ENCODE peak calls at places on chromosomes 7 and 10, in six cellular contexts. One of them, this sample, is unnamed.
A peak's percentile ranks its signal among the peaks of the same experiment; 100 is the strongest.

GRCh38 chr7:44145419-44145968 is 4.4 kb upstream of the MYL7 start:
- DNase-seq in mesendoderm: peak; percentile 48
- DNase-seq in thoracic aorta: no peak
- DNase-seq in heart left ventricle: no peak
- DNase-seq in AG04450: no peak
- DNase-seq in testis: no peak
- DNase-seq in this sample: no peak

GRCh38 chr10:86220626-86221025 is 146.0 kb downstream of the GRID1 start:
- DNase-seq in heart left ventricle: no peak
- DNase-seq in testis: no peak
- DNase-seq in mesendoderm: no peak
- DNase-seq in thoracic aorta: no peak
- DNase-seq in AG04450: no peak
- DNase-seq in this sample: no peak

GRCh38 chr7:124171068-124171467 is 138.2 kb upstream of the TMEM229A start:
- DNase-seq in testis: peak; percentile 79
- DNase-seq in mesendoderm: peak; percentile 43
- DNase-seq in thoracic aorta: no peak
- DNase-seq in AG04450: peak; percentile 37
- DNase-seq in heart left ventricle: no peak
- DNase-seq in this sample: peak; percentile 31

GRCh38 chr10:112842832-112843360 is 107.2 kb upstream of the TCF7L2 start:
- DNase-seq in AG04450: no peak
- DNase-seq in thoracic aorta: no peak
- DNase-seq in mesendoderm: peak; percentile 43
- DNase-seq in testis: no peak
- DNase-seq in heart left ventricle: no peak
- DNase-seq in this sample: no peak

GRCh38 chr10:24678757-24679156 is 44.9 kb downstream of the ARHGAP21 start:
- DNase-seq in AG04450: no peak
- DNase-seq in mesendoderm: no peak
- DNase-seq in heart left ventricle: no peak
- DNase-seq in thoracic aorta: no peak
- DNase-seq in testis: no peak
- DNase-seq in this sample: no peak

GRCh38 chr10:113362645-113363091 is 190.2 kb upstream of the HABP2 start:
- DNase-seq in testis: no peak
- DNase-seq in thoracic aorta: no peak
- DNase-seq in heart left ventricle: no peak
- DNase-seq in mesendoderm: peak; percentile 38
- DNase-seq in AG04450: no peak
- DNase-seq in this sample: no peak

GRCh38 chr10:76202777-76203176 is 771.4 kb downstream of the LRMDA start:
- DNase-seq in thoracic aorta: no peak
- DNase-seq in mesendoderm: no peak
- DNase-seq in heart left ventricle: no peak
- DNase-seq in AG04450: peak; percentile 30
- DNase-seq in testis: no peak
- DNase-seq in this sample: no peak

GRCh38 chr7:101586078-101586941 is 42.8 kb downstream of the MYL10 start:
- DNase-seq in heart left ventricle: no peak
- DNase-seq in thoracic aorta: no peak
- DNase-seq in AG04450: no peak
- DNase-seq in mesendoderm: peak; percentile 65
- DNase-seq in testis: peak; percentile 43
- DNase-seq in this sample: no peak

GRCh38 chr10:15427836-15428414 is 56.8 kb upstream of the FAM171A1 start:
- DNase-seq in thoracic aorta: no peak
- DNase-seq in testis: no peak
- DNase-seq in mesendoderm: peak; percentile 71
- DNase-seq in AG04450: peak; percentile 13
- DNase-seq in heart left ventricle: no peak
- DNase-seq in this sample: peak; percentile 72

GRCh38 chr7:27192546-27193334 is 7.2 kb downstream of the HOXA13 start:
- DNase-seq in AG04450: no peak
- DNase-seq in thoracic aorta: no peak
- DNase-seq in mesendoderm: no peak
- DNase-seq in testis: no peak
- DNase-seq in heart left ventricle: no peak
- DNase-seq in this sample: no peak
- H3K27me3 ChIP-seq in AG04450: peaks cover 88% of the 10 kb centered on the region
- H3K27me3 ChIP-seq in thoracic aorta: peaks cover 53% of the 10 kb centered on the region
- H3K27me3 ChIP-seq in mesendoderm: peaks cover 68% of the 10 kb centered on the region
- H3K27me3 ChIP-seq in testis: no peaks in the 10 kb centered on the region
- H3K27me3 ChIP-seq in heart left ventricle: peaks cover 85% of the 10 kb centered on the region
- H3K27me3 ChIP-seq in this sample: peaks cover 99% of the 10 kb centered on the region

GRCh38 chr10:84213076-84213475 is 12.3 kb downstream of the LRIT2 start:
- DNase-seq in mesendoderm: no peak
- DNase-seq in testis: no peak
- DNase-seq in AG04450: no peak
- DNase-seq in heart left ventricle: no peak
- DNase-seq in thoracic aorta: no peak
- DNase-seq in this sample: no peak

GRCh38 chr10:84214046-84214572 is 11.2 kb downstream of the LRIT2 start:
- DNase-seq in testis: peak; percentile 18
- DNase-seq in mesendoderm: no peak
- DNase-seq in AG04450: no peak
- DNase-seq in heart left ventricle: no peak
- DNase-seq in thoracic aorta: no peak
- DNase-seq in this sample: no peak

GRCh38 chr10:84212015-84212414 is 13.3 kb downstream of the LRIT2 start:
- DNase-seq in AG04450: no peak
- DNase-seq in testis: no peak
- DNase-seq in mesendoderm: no peak
- DNase-seq in thoracic aorta: no peak
- DNase-seq in heart left ventricle: no peak
- DNase-seq in this sample: no peak

GRCh38 chr10:84216834-84217233 is 8.5 kb downstream of the LRIT2 start:
- DNase-seq in testis: no peak
- DNase-seq in mesendoderm: no peak
- DNase-seq in thoracic aorta: no peak
- DNase-seq in AG04450: no peak
- DNase-seq in heart left ventricle: no peak
- DNase-seq in this sample: no peak

GRCh38 chr10:84214612-84215235 is 10.6 kb downstream of the LRIT2 start:
- DNase-seq in mesendoderm: peak; percentile 82
- DNase-seq in thoracic aorta: no peak
- DNase-seq in AG04450: no peak
- DNase-seq in testis: peak; percentile 52
- DNase-seq in heart left ventricle: no peak
- DNase-seq in this sample: peak; percentile 17
- H3K27me3 ChIP-seq in mesendoderm: no peaks in the 10 kb centered on the region
- H3K27me3 ChIP-seq in thoracic aorta: no peaks in the 10 kb centered on the region
- H3K27me3 ChIP-seq in AG04450: no peaks in the 10 kb centered on the region
- H3K27me3 ChIP-seq in testis: no peaks in the 10 kb centered on the region
- H3K27me3 ChIP-seq in heart left ventricle: no peaks in the 10 kb centered on the region
- H3K27me3 ChIP-seq in this sample: peaks cover 5% of the 10 kb centered on the region

DNA sequence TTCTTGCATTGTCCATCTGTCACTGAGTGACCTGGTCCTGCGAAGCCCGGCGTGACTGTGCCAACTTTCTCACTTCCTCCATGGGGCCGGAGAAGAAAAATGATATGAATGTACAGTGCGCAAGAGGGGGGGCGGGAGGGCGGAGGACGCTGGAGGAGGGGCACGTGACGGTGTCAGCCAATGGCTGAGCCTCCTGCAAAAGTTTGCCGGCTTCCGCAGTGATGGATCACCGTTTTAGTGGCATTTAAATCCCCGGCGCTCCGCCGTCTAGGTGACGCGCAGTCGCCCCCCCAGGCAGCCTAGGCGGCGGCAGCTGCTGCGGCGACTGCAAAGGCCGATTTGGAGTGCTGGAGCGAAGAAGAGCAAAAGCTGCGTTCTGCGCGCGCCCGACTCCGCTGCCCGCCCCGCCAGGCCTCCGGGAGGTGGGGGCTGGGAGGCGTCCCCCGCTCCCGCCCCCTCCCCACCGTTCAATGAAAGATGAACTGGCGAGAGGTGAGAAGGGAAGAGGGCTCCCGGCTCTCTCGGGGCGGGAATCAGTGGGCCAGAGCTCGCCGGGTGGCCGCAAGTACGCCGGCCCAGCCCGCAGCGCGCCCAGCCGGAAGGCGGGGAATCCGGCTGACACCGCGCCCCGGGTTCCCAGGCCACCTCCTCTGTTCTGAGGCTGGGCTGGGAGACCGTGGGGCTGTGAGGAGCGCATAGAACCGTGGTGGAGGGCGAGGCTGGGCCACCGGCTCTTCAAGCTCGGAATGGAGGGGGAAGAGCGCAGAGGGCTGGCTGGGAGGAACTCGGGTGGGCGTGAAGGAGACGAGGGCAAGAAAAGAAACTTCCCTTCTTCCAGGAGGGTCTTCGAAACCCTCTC is at the start of gene HOXA1:
- DNase-seq in AG04450: peak; percentile 90
- DNase-seq in testis: peak; percentile 74
- DNase-seq in mesendoderm: peak; percentile 88
- DNase-seq in thoracic aorta: no peak
- DNase-seq in heart left ventricle: peak; percentile 79
- DNase-seq in this sample: peak; percentile 41
- H3K27me3 ChIP-seq in AG04450: no peaks in the 10 kb centered on the region
- H3K27me3 ChIP-seq in testis: no peaks in the 10 kb centered on the region
- H3K27me3 ChIP-seq in mesendoderm: peaks cover 68% of the 10 kb centered on the region
- H3K27me3 ChIP-seq in thoracic aorta: no peaks in the 10 kb centered on the region
- H3K27me3 ChIP-seq in heart left ventricle: peaks cover 59% of the 10 kb centered on the region
- H3K27me3 ChIP-seq in this sample: peaks cover 100% of the 10 kb centered on the region

GRCh38 chr7:27106181-27106905 is 3.9 kb upstream of the HOXA2 start:
- DNase-seq in mesendoderm: peak; percentile 70
- DNase-seq in heart left ventricle: no peak
- DNase-seq in AG04450: no peak
- DNase-seq in testis: no peak
- DNase-seq in thoracic aorta: no peak
- DNase-seq in this sample: no peak
- H3K27me3 ChIP-seq in mesendoderm: peaks cover 91% of the 10 kb centered on the region
- H3K27me3 ChIP-seq in heart left ventricle: peaks cover 63% of the 10 kb centered on the region
- H3K27me3 ChIP-seq in AG04450: no peaks in the 10 kb centered on the region
- H3K27me3 ChIP-seq in testis: no peaks in the 10 kb centered on the region
- H3K27me3 ChIP-seq in thoracic aorta: no peaks in the 10 kb centered on the region
- H3K27me3 ChIP-seq in this sample: peaks cover 100% of the 10 kb centered on the region

GRCh38 chr10:43075612-43076003 is 1.3 kb upstream of the RET start:
- DNase-seq in heart left ventricle: no peak
- DNase-seq in testis: no peak
- DNase-seq in AG04450: no peak
- DNase-seq in thoracic aorta: no peak
- DNase-seq in mesendoderm: peak; percentile 30
- DNase-seq in this sample: no peak
- H3K27me3 ChIP-seq in heart left ventricle: peaks cover 20% of the 10 kb centered on the region
- H3K27me3 ChIP-seq in testis: no peaks in the 10 kb centered on the region
- H3K27me3 ChIP-seq in AG04450: peaks cover 40% of the 10 kb centered on the region
- H3K27me3 ChIP-seq in thoracic aorta: no peaks in the 10 kb centered on the region
- H3K27me3 ChIP-seq in mesendoderm: peaks cover 10% of the 10 kb centered on the region
- H3K27me3 ChIP-seq in this sample: peaks cover 3% of the 10 kb centered on the region

DNA sequence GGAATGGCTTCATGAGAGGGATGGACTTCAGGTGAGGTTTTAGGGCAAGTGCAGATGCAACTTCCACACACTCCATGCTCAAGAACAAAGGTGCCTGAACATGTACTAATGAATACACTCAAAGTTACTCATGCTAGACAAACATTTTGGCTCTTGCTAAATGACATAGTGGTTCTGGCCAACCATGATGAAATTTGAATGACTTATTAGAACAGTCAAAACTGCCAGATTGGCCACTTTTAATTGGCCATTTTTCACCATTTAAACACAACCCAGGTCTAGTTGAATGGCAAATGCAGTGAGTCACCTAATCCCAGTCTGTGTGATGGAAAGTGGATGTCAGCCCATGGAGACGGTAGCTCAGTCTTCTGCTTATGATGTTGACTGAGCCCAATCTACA is 4.9 kb upstream of the PTPRN2 start:
- DNase-seq in AG04450: no peak
- DNase-seq in thoracic aorta: no peak
- DNase-seq in heart left ventricle: no peak
- DNase-seq in mesendoderm: no peak
- DNase-seq in testis: no peak
- DNase-seq in this sample: no peak
- H3K27me3 ChIP-seq in AG04450: peaks cover 13% of the 10 kb centered on the region
- H3K27me3 ChIP-seq in thoracic aorta: no peaks in the 10 kb centered on the region
- H3K27me3 ChIP-seq in heart left ventricle: no peaks in the 10 kb centered on the region
- H3K27me3 ChIP-seq in mesendoderm: peaks cover 16% of the 10 kb centered on the region
- H3K27me3 ChIP-seq in testis: no peaks in the 10 kb centered on the region
- H3K27me3 ChIP-seq in this sample: peaks cover 16% of the 10 kb centered on the region

DNA sequence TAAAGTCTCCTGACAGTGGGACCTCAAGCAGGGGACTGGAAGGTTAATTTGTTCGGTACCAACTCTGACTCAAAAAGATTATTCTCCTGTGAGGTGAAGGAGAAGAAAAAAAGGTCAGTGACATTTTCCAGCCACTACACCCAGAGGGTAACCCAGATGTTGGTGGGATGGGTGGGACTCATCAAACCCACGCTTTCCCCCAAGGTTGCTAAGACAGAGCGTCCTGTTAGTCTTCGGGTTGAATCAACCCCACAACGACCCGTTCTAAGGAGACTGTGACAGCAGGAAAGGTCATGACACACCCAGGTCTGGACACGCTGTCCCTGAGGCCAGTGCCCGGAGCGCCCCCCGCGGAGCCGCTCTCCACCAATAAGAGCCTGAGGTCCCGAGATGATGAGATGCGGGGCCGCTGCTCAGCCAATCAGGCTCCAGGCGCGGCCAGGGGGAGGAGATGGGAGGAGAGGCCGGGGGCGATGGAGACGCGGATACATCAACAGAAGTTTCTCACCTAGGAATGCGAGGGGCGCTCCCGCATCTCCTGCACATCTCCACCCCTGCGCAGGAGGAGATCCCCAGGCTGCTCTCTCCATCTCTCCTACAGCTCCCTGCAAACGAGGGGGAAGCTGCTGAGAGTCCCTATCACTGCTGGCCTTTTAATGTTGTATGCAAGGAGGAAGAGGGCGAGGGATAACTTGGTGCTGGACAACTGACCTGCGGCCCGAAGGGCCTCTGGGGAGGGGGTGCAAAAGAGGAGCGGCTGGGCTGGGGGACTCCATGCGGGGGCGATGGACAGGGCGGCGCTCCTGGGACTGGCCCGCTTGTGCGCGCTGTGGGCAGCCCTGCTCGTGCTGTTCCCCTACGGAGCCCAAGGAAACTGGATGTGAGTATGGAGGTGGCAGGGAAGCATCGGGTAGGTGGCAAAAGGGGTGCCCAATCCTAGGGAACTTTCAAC is at the start of gene WNT16:
- DNase-seq in thoracic aorta: no peak
- DNase-seq in AG04450: no peak
- DNase-seq in testis: peak; percentile 52
- DNase-seq in mesendoderm: peak; percentile 70
- DNase-seq in heart left ventricle: no peak
- DNase-seq in this sample: no peak
- H3K27me3 ChIP-seq in thoracic aorta: peaks cover 35% of the 10 kb centered on the region
- H3K27me3 ChIP-seq in AG04450: peaks cover 7% of the 10 kb centered on the region
- H3K27me3 ChIP-seq in testis: no peaks in the 10 kb centered on the region
- H3K27me3 ChIP-seq in mesendoderm: peaks cover 15% of the 10 kb centered on the region
- H3K27me3 ChIP-seq in heart left ventricle: peaks cover 22% of the 10 kb centered on the region
- H3K27me3 ChIP-seq in this sample: peaks cover 74% of the 10 kb centered on the region

GRCh38 chr10:69246581-69247312 is 26.6 kb downstream of the HKDC1 start:
- DNase-seq in mesendoderm: no peak
- DNase-seq in thoracic aorta: no peak
- DNase-seq in testis: no peak
- DNase-seq in AG04450: no peak
- DNase-seq in heart left ventricle: no peak
- DNase-seq in this sample: no peak
- H3K27me3 ChIP-seq in mesendoderm: no peaks in the 10 kb centered on the region
- H3K27me3 ChIP-seq in thoracic aorta: no peaks in the 10 kb centered on the region
- H3K27me3 ChIP-seq in testis: no peaks in the 10 kb centered on the region
- H3K27me3 ChIP-seq in AG04450: peaks cover 14% of the 10 kb centered on the region
- H3K27me3 ChIP-seq in heart left ventricle: no peaks in the 10 kb centered on the region
- H3K27me3 ChIP-seq in this sample: no peaks in the 10 kb centered on the region